ENCODE peak calls at places on chromosomes 5 and 9, in seven cellular contexts. M is A673; H is sigmoid colon; L is CD4-positive, alpha-beta memory T cell; P is adipocyte; O is left ventricle myocardium inferior; U is CD8-positive, alpha-beta T cell. B is an unnamed sample. For H3K9me3, the result is how much of the 10 kb centered on the place peaks cover.

GRCh38 chr5:41465493-41466171 is 44.8 kb downstream of the PLCXD3 start:
- DNase-seq in M (no peak), H (no peak), L (no peak), P (no peak), O (no peak), U (no peak), B (no peak)

GRCh38 chr9:124264812-124265211 is 7.1 kb downstream of the NEK6 start:
- DNase-seq in M (no peak), H (no peak), L (no peak), P (no peak), O (no peak), U (no peak), B (no peak)

GRCh38 chr5:78530342-78531096 is 118.1 kb downstream of the LHFPL2 start:
- DNase-seq in M (peak), H (no peak), L (no peak), P (peak), O (no peak), U (no peak), B (no peak)

GRCh38 chr9:19925674-19926503 is 137.1 kb upstream of the SLC24A2 start:
- DNase-seq in M (peak), H (peak), L (peak), P (peak), O (peak), U (peak), B (peak)

GRCh38 chr5:6819521-6819920 is 106.3 kb downstream of the TENT4A start:
- DNase-seq in M (no peak), H (no peak), L (no peak), P (no peak), O (no peak), U (no peak), B (no peak)

GRCh38 chr5:143297756-143298155 is 105.7 kb downstream of the NR3C1 start:
- DNase-seq in M (no peak), H (no peak), L (no peak), P (no peak), O (no peak), U (no peak), B (no peak)

GRCh38 chr5:132059043-132059695 is 1.3 kb upstream of the IL3 start:
- DNase-seq in M (no peak), H (peak), L (peak), P (no peak), O (peak), U (peak), B (peak)

GRCh38 chr9:130681769-130682489 is 11.7 kb upstream of the EXOSC2 start:
- DNase-seq in M (no peak), H (no peak), L (peak), P (no peak), O (no peak), U (no peak), B (no peak)

GRCh38 chr5:132370241-132370820 is 821 bp downstream of the SLC22A5 start:
- DNase-seq in M (no peak), H (no peak), L (peak), P (no peak), O (no peak), U (no peak), B (no peak)

GRCh38 chr5:19044931-19045695 is 942.9 kb downstream of the CDH18 start:
- DNase-seq in M (no peak), H (no peak), L (no peak), P (no peak), O (no peak), U (no peak), B (no peak)

GRCh38 chr5:119340597-119341218 is 15.1 kb upstream of the TNFAIP8 start:
- DNase-seq in M (no peak), H (no peak), L (peak), P (no peak), O (no peak), U (peak), B (peak)

GRCh38 chr9:7394007-7394774 is 405.4 kb downstream of the DMAC1 start:
- DNase-seq in M (no peak), H (no peak), L (no peak), P (no peak), O (no peak), U (no peak), B (no peak)

GRCh38 chr9:124399323-124399962 is 15.8 kb downstream of the PSMB7 start:
- DNase-seq in M (no peak), H (no peak), L (no peak), P (no peak), O (peak), U (no peak), B (no peak)

GRCh38 chr5:160655717-160656116 is 196.3 kb downstream of the ATP10B start:
- DNase-seq in M (no peak), H (no peak), L (no peak), P (no peak), O (no peak), U (no peak), B (no peak)

GRCh38 chr9:3329361-3329760 is 196.4 kb downstream of the RFX3 start:
- DNase-seq in M (no peak), H (no peak), L (no peak), P (peak), O (no peak), U (no peak), B (no peak)

GRCh38 chr5:40499514-40500273 is 180.0 kb upstream of the PTGER4 start:
- DNase-seq in M (no peak), H (no peak), L (no peak), P (no peak), O (no peak), U (no peak), B (no peak)

GRCh38 chr5:120405291-120405864 is 58.7 kb upstream of the PRR16 start:
- DNase-seq in M (peak), H (no peak), L (no peak), P (peak), O (no peak), U (no peak), B (no peak)

GRCh38 chr5:151082976-151083651 is 2.3 kb upstream of the TNIP1 start:
- DNase-seq in M (no peak), H (no peak), L (peak), P (no peak), O (no peak), U (peak), B (no peak)

GRCh38 chr9:99445377-99445891 is 223.4 kb downstream of the SEC61B start:
- DNase-seq in M (no peak), H (no peak), L (no peak), P (peak), O (peak), U (no peak), B (no peak)

GRCh38 chr5:177131711-177132503 is 1.7 kb upstream of the NSD1 start:
- DNase-seq in M (no peak), H (peak), L (no peak), P (no peak), O (peak), U (no peak), B (no peak)

GRCh38 chr5:163458778-163459405 is 1.0 kb downstream of the NUDCD2 start:
- DNase-seq in M (no peak), H (no peak), L (no peak), P (no peak), O (no peak), U (no peak), B (no peak)

GRCh38 chr5:34652916-34653315 is 3.2 kb upstream of the RAI14 start:
- DNase-seq in M (no peak), H (no peak), L (no peak), P (peak), O (no peak), U (no peak), B (no peak)

GRCh38 chr5:87746891-87747366 is 334.2 kb upstream of the CCNH start:
- DNase-seq in M (no peak), H (no peak), L (no peak), P (no peak), O (no peak), U (no peak), B (no peak)

GRCh38 chr9:38707885-38708640 is 11.9 kb downstream of the FAM240B start:
- DNase-seq in M (peak), H (no peak), L (no peak), P (no peak), O (no peak), U (no peak), B (no peak)

GRCh38 chr5:74673011-74673790 is 11.8 kb upstream of the HEXB start:
- DNase-seq in M (peak), H (no peak), L (no peak), P (peak), O (no peak), U (no peak), B (no peak)

GRCh38 chr9:113507256-113507655 is 43.7 kb downstream of the RGS3 start:
- DNase-seq in M (no peak), H (no peak), L (no peak), P (no peak), O (no peak), U (no peak), B (no peak)

GRCh38 chr9:113508111-113508749 is 44.7 kb downstream of the RGS3 start:
- DNase-seq in M (peak), H (no peak), L (no peak), P (peak), O (no peak), U (no peak), B (no peak)

GRCh38 chr9:113503613-113504230 is 40.2 kb downstream of the RGS3 start:
- DNase-seq in M (no peak), H (no peak), L (no peak), P (no peak), O (no peak), U (no peak), B (no peak)

GRCh38 chr9:113504725-113505590 is 41.4 kb downstream of the RGS3 start:
- DNase-seq in M (no peak), H (no peak), L (no peak), P (no peak), O (no peak), U (no peak), B (no peak)

GRCh38 chr9:113505963-113506624 is 42.6 kb downstream of the RGS3 start:
- DNase-seq in M (no peak), H (no peak), L (no peak), P (no peak), O (no peak), U (no peak), B (no peak)
- H3K4me3 ChIP-seq in M (no peak), H (no peak), L (no peak), P (no peak), O (no peak), U (no peak), B (no peak)

GRCh38 chr9:137988051-137988450 is 110.5 kb downstream of the CACNA1B start:
- DNase-seq in M (no peak), H (no peak), L (no peak), P (no peak), O (no peak), U (no peak), B (no peak)
- H3K9me3 ChIP-seq in M (under half), H (under half), L (under half), P (under half), O (under half), U (under half), B (under half)

DNA sequence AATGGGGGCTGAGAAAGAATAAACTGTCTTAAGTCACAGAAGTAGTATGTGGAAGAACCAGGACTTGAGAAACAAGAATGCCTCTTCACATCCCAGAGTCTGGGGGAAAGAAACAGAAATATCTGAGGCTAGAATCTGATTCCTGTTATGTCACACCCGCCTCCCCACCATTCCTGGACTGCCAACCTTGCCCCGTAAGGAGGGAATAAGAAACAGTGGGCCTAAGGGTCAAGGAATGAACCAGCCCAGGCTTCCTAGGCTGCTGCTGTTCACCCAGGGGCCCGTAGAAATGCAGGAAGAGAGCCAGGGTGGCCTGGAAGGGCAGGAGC is 4.3 kb downstream of the PCDH1 start:
- DNase-seq in M (no peak), H (no peak), L (no peak), P (no peak), O (no peak), U (no peak), B (no peak)
- H3K4me3 ChIP-seq in M (no peak), H (no peak), L (no peak), P (no peak), O (peak), U (no peak), B (no peak)

DNA sequence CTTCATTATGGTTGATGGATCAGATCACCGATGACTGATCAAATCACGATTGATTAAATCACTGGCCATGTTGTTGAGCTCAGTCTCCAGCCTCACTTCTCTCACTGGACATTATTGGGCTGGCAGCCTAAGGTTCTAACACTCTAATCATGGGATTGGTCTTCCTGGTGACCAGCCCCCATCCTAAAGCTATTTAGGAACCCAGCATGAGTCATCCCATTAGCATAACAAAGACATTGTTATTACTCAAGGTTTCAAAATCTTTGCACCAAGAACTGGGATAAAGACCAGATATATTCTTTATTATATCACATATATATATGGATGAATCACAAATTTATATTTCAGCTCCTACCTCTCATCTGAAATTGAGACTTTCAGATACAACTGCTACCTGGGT is 272.1 kb upstream of the IL12B start:
- DNase-seq in M (peak), H (no peak), L (no peak), P (no peak), O (no peak), U (no peak), B (no peak)
- H3K9me3 ChIP-seq in M (under half), H (under half), L (under half), P (under half), O (under half), U (under half), B (under half)

DNA sequence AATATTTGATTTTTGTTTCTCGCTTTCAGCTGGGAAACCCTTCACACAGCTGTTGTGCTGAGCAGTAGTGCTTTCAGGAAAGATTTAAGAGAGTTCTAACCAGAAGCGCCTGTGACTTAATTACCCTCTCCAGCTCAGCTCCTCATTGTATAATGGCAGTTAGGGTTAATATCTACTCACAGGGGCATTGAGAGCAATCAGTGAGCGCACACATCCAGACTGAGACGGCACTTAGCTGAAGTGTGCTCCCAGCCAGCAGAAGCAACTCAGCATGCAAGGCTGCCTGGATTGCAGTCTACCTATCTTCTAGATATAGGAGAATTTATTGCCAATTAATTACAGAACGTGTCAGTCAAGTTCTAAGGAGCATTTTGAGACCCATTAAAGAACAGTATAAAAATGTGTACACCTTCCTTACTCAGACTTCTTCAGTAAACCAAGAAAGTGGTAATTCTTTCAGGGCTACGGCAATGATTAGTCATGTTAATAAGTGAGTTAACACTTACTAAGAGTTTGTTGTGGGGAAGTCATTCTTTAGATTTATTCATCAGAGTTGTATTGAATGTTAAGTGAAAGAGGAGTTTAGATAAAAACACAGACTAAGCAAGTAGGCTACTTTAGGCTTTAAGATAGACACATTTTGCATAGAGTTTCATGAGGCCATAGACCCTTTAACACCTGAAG is 111.7 kb upstream of the PCAT7 start:
- DNase-seq in M (no peak), H (no peak), L (no peak), P (no peak), O (no peak), U (no peak), B (no peak)
- H3K4me3 ChIP-seq in M (no peak), H (no peak), L (no peak), P (no peak), O (no peak), U (no peak), B (no peak)

DNA sequence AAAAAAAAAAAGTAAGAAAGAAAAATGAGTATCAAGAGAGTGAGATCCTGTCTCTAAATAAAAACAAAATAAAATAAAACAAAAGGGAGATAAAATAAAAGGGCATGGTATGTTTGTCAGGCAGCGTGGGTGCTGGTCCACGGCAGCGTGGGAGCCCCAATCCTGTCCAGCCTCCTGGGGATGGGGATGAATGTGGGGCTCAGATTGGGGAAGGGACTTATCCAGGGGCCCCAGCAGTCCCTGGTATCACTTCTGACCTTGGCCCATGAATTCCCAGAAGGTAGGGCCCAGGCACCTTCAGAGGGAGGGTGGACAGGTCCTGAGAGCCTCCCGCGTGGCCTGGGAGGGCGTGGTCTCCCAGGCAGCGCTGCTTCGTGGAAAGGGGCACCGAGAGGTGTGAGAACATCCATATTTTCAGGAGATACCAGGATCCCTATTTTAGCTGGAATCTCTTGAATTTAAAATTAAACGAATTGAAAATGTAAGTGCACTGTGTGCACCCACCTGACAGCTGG is 71.2 kb downstream of the ZNF354C start:
- DNase-seq in M (no peak), H (no peak), L (no peak), P (no peak), O (no peak), U (no peak), B (no peak)
- H3K9me3 ChIP-seq in M (under half), H (under half), L (under half), P (under half), O (under half), U (under half), B (under half)

GRCh38 chr9:127644428-127644827 is 32.4 kb downstream of the STXBP1 start:
- DNase-seq in M (no peak), H (no peak), L (no peak), P (no peak), O (no peak), U (no peak), B (no peak)

GRCh38 chr9:127637322-127637847 is 25.3 kb downstream of the STXBP1 start:
- DNase-seq in M (peak), H (no peak), L (no peak), P (peak), O (no peak), U (no peak), B (no peak)

GRCh38 chr9:127644943-127645342 is 32.9 kb downstream of the STXBP1 start:
- DNase-seq in M (peak), H (no peak), L (no peak), P (no peak), O (no peak), U (no peak), B (no peak)

GRCh38 chr9:127640908-127641545 is 28.9 kb downstream of the STXBP1 start:
- DNase-seq in M (no peak), H (no peak), L (no peak), P (no peak), O (no peak), U (no peak), B (no peak)

GRCh38 chr9:127642047-127642740 is 30.1 kb downstream of the STXBP1 start:
- DNase-seq in M (no peak), H (no peak), L (no peak), P (no peak), O (no peak), U (no peak), B (no peak)
- H3K4me3 ChIP-seq in M (no peak), H (no peak), L (no peak), P (peak), O (peak), U (no peak), B (no peak)

GRCh38 chr5:164518049-164518740 is 1012.8 kb downstream of the MAT2B start:
- DNase-seq in M (no peak), H (no peak), L (no peak), P (peak), O (no peak), U (no peak), B (no peak)

DNA sequence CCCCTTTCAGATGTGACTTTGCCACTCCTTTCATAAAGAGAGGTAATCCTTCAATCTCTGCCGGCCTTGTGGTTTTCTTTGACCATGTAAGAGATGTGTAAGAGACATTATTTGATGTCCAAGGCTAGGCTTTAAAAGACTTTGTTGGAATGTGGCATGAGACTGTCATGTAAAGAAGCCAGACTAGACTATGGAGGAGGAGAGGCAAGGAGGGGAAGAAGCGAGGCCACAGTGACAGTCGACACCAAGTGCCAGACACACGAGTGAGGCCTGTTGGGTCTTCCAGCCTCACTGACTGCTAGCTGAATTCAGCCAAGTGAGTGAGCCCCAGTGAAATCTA is 1013.3 kb downstream of the MAT2B start:
- DNase-seq in M (no peak), H (no peak), L (no peak), P (peak), O (no peak), U (no peak), B (no peak)
- H3K9me3 ChIP-seq in M (under half), H (under half), L (under half), P (under half), O (under half), U (under half), B (under half)

GRCh38 chr5:107570805-107571531 is 99.8 kb downstream of the EFNA5 start:
- DNase-seq in M (no peak), H (no peak), L (no peak), P (no peak), O (no peak), U (no peak), B (no peak)
- H3K4me3 ChIP-seq in M (no peak), H (no peak), L (no peak), P (peak), O (peak), U (no peak), B (peak)

B was measured in naive thymus-derived CD4-positive, alpha-beta T cell.